ENCODE peak calls at places on chromosomes 4 and X, in six cellular contexts. One of them, this sample, is unnamed.

GRCh38 chr4:8376361-8377102 is 64.0 kb downstream of the ACOX3 start:
- DNase-seq in NCI-H446 treated with DMSO at 0.1 percent for 48 hours: no peak
- DNase-seq in NCI-H1105: no peak
- DNase-seq in stimulated activated CD4-positive, alpha-beta T cell treated with anti-CD3 and anti-CD28 coated beads, TNF-alpha, amount 100 ng/mL, for 1 hour: no peak
- DNase-seq in islet precursor cell: no peak
- DNase-seq in NAMALWA: no peak
- DNase-seq in this sample: no peak

GRCh38 chr4:72945719-72946336 is 123.7 kb downstream of the COX18 start:
- DNase-seq in NCI-H446 treated with DMSO at 0.1 percent for 48 hours: no peak
- DNase-seq in NCI-H1105: no peak
- DNase-seq in stimulated activated CD4-positive, alpha-beta T cell treated with anti-CD3 and anti-CD28 coated beads, TNF-alpha, amount 100 ng/mL, for 1 hour: no peak
- DNase-seq in islet precursor cell: peak
- DNase-seq in NAMALWA: no peak
- DNase-seq in this sample: no peak

GRCh38 chrX:17549005-17549685 is 174.1 kb downstream of the NHS start:
- DNase-seq in NCI-H446 treated with DMSO at 0.1 percent for 48 hours: no peak
- DNase-seq in NCI-H1105: no peak
- DNase-seq in stimulated activated CD4-positive, alpha-beta T cell treated with anti-CD3 and anti-CD28 coated beads, TNF-alpha, amount 100 ng/mL, for 1 hour: no peak
- DNase-seq in islet precursor cell: peak
- DNase-seq in NAMALWA: no peak
- DNase-seq in this sample: no peak

GRCh38 chrX:45771560-45772340 is 571.1 kb upstream of the DIPK2B start:
- DNase-seq in NCI-H446 treated with DMSO at 0.1 percent for 48 hours: no peak
- DNase-seq in NCI-H1105: no peak
- DNase-seq in stimulated activated CD4-positive, alpha-beta T cell treated with anti-CD3 and anti-CD28 coated beads, TNF-alpha, amount 100 ng/mL, for 1 hour: no peak
- DNase-seq in islet precursor cell: no peak
- DNase-seq in NAMALWA: no peak
- DNase-seq in this sample: no peak

GRCh38 chr4:2714071-2714770 is 41.9 kb downstream of the TNIP2 start:
- DNase-seq in NCI-H446 treated with DMSO at 0.1 percent for 48 hours: no peak
- DNase-seq in NCI-H1105: no peak
- DNase-seq in stimulated activated CD4-positive, alpha-beta T cell treated with anti-CD3 and anti-CD28 coated beads, TNF-alpha, amount 100 ng/mL, for 1 hour: no peak
- DNase-seq in islet precursor cell: no peak
- DNase-seq in NAMALWA: no peak
- DNase-seq in this sample: peak

GRCh38 chr4:173370130-173370476 is 651 bp upstream of the SAP30 start:
- DNase-seq in NCI-H446 treated with DMSO at 0.1 percent for 48 hours: no peak
- DNase-seq in NCI-H1105: no peak
- DNase-seq in stimulated activated CD4-positive, alpha-beta T cell treated with anti-CD3 and anti-CD28 coated beads, TNF-alpha, amount 100 ng/mL, for 1 hour: no peak
- DNase-seq in islet precursor cell: no peak
- DNase-seq in NAMALWA: no peak
- DNase-seq in this sample: peak

GRCh38 chrX:150680974-150681373 is 12.2 kb upstream of the MTMR1 start:
- DNase-seq in NCI-H446 treated with DMSO at 0.1 percent for 48 hours: no peak
- DNase-seq in NCI-H1105: peak
- DNase-seq in stimulated activated CD4-positive, alpha-beta T cell treated with anti-CD3 and anti-CD28 coated beads, TNF-alpha, amount 100 ng/mL, for 1 hour: no peak
- DNase-seq in islet precursor cell: no peak
- DNase-seq in NAMALWA: peak
- DNase-seq in this sample: no peak

GRCh38 chr4:173461170-173461569 is 62.3 kb upstream of the SCRG1 start:
- DNase-seq in NCI-H446 treated with DMSO at 0.1 percent for 48 hours: no peak
- DNase-seq in NCI-H1105: no peak
- DNase-seq in stimulated activated CD4-positive, alpha-beta T cell treated with anti-CD3 and anti-CD28 coated beads, TNF-alpha, amount 100 ng/mL, for 1 hour: no peak
- DNase-seq in islet precursor cell: peak
- DNase-seq in NAMALWA: no peak
- DNase-seq in this sample: no peak

GRCh38 chrX:21207080-21207479 is 167.1 kb upstream of the CNKSR2 start:
- DNase-seq in NCI-H446 treated with DMSO at 0.1 percent for 48 hours: no peak
- DNase-seq in NCI-H1105: no peak
- DNase-seq in stimulated activated CD4-positive, alpha-beta T cell treated with anti-CD3 and anti-CD28 coated beads, TNF-alpha, amount 100 ng/mL, for 1 hour: no peak
- DNase-seq in islet precursor cell: no peak
- DNase-seq in NAMALWA: no peak
- DNase-seq in this sample: no peak

GRCh38 chrX:44871114-44871645 is 1.8 kb upstream of the KDM6A start:
- DNase-seq in NCI-H446 treated with DMSO at 0.1 percent for 48 hours: no peak
- DNase-seq in NCI-H1105: no peak
- DNase-seq in stimulated activated CD4-positive, alpha-beta T cell treated with anti-CD3 and anti-CD28 coated beads, TNF-alpha, amount 100 ng/mL, for 1 hour: no peak
- DNase-seq in islet precursor cell: peak
- DNase-seq in NAMALWA: no peak
- DNase-seq in this sample: no peak

GRCh38 chrX:110089656-110090404 is 86.9 kb downstream of the TMEM164 start:
- DNase-seq in NCI-H446 treated with DMSO at 0.1 percent for 48 hours: no peak
- DNase-seq in NCI-H1105: no peak
- DNase-seq in stimulated activated CD4-positive, alpha-beta T cell treated with anti-CD3 and anti-CD28 coated beads, TNF-alpha, amount 100 ng/mL, for 1 hour: no peak
- DNase-seq in islet precursor cell: no peak
- DNase-seq in NAMALWA: no peak
- DNase-seq in this sample: no peak

GRCh38 chr4:80226091-80226490 is 28.8 kb downstream of the PRDM8 start:
- DNase-seq in NCI-H446 treated with DMSO at 0.1 percent for 48 hours: no peak
- DNase-seq in NCI-H1105: no peak
- DNase-seq in stimulated activated CD4-positive, alpha-beta T cell treated with anti-CD3 and anti-CD28 coated beads, TNF-alpha, amount 100 ng/mL, for 1 hour: no peak
- DNase-seq in islet precursor cell: no peak
- DNase-seq in NAMALWA: no peak
- DNase-seq in this sample: no peak

GRCh38 chrX:104195013-104195412 is 28.8 kb downstream of the FAM199X start:
- DNase-seq in NCI-H446 treated with DMSO at 0.1 percent for 48 hours: no peak
- DNase-seq in NCI-H1105: no peak
- DNase-seq in stimulated activated CD4-positive, alpha-beta T cell treated with anti-CD3 and anti-CD28 coated beads, TNF-alpha, amount 100 ng/mL, for 1 hour: no peak
- DNase-seq in islet precursor cell: no peak
- DNase-seq in NAMALWA: no peak
- DNase-seq in this sample: no peak

GRCh38 chr4:82017680-82018079 is 356.1 kb downstream of the HNRNPD start:
- DNase-seq in NCI-H446 treated with DMSO at 0.1 percent for 48 hours: no peak
- DNase-seq in NCI-H1105: no peak
- DNase-seq in stimulated activated CD4-positive, alpha-beta T cell treated with anti-CD3 and anti-CD28 coated beads, TNF-alpha, amount 100 ng/mL, for 1 hour: no peak
- DNase-seq in islet precursor cell: no peak
- DNase-seq in NAMALWA: peak
- DNase-seq in this sample: no peak

GRCh38 chr4:71293705-71294104 is 45.1 kb upstream of the SLC4A4 start:
- DNase-seq in NCI-H446 treated with DMSO at 0.1 percent for 48 hours: no peak
- DNase-seq in NCI-H1105: no peak
- DNase-seq in stimulated activated CD4-positive, alpha-beta T cell treated with anti-CD3 and anti-CD28 coated beads, TNF-alpha, amount 100 ng/mL, for 1 hour: no peak
- DNase-seq in islet precursor cell: no peak
- DNase-seq in NAMALWA: no peak
- DNase-seq in this sample: no peak

GRCh38 chr4:161538941-161539340 is 624.9 kb downstream of the FSTL5 start:
- DNase-seq in NCI-H446 treated with DMSO at 0.1 percent for 48 hours: no peak
- DNase-seq in NCI-H1105: no peak
- DNase-seq in stimulated activated CD4-positive, alpha-beta T cell treated with anti-CD3 and anti-CD28 coated beads, TNF-alpha, amount 100 ng/mL, for 1 hour: no peak
- DNase-seq in islet precursor cell: no peak
- DNase-seq in NAMALWA: no peak
- DNase-seq in this sample: no peak

GRCh38 chr4:55008166-55009056 is 117.0 kb downstream of the KDR start:
- DNase-seq in NCI-H446 treated with DMSO at 0.1 percent for 48 hours: no peak
- DNase-seq in NCI-H1105: no peak
- DNase-seq in stimulated activated CD4-positive, alpha-beta T cell treated with anti-CD3 and anti-CD28 coated beads, TNF-alpha, amount 100 ng/mL, for 1 hour: no peak
- DNase-seq in islet precursor cell: no peak
- DNase-seq in NAMALWA: peak
- DNase-seq in this sample: no peak

GRCh38 chr4:135120190-135120589 is 918.6 kb upstream of the PABPC4L start:
- DNase-seq in NCI-H446 treated with DMSO at 0.1 percent for 48 hours: no peak
- DNase-seq in NCI-H1105: peak
- DNase-seq in stimulated activated CD4-positive, alpha-beta T cell treated with anti-CD3 and anti-CD28 coated beads, TNF-alpha, amount 100 ng/mL, for 1 hour: no peak
- DNase-seq in islet precursor cell: no peak
- DNase-seq in NAMALWA: no peak
- DNase-seq in this sample: no peak

GRCh38 chr4:137994858-137995257 is 247.3 kb downstream of the SLC7A11 start:
- DNase-seq in NCI-H446 treated with DMSO at 0.1 percent for 48 hours: no peak
- DNase-seq in NCI-H1105: no peak
- DNase-seq in stimulated activated CD4-positive, alpha-beta T cell treated with anti-CD3 and anti-CD28 coated beads, TNF-alpha, amount 100 ng/mL, for 1 hour: no peak
- DNase-seq in islet precursor cell: no peak
- DNase-seq in NAMALWA: no peak
- DNase-seq in this sample: no peak

GRCh38 chr4:867526-868250 is 41.8 kb upstream of the CPLX1 start:
- DNase-seq in NCI-H446 treated with DMSO at 0.1 percent for 48 hours: no peak
- DNase-seq in NCI-H1105: no peak
- DNase-seq in stimulated activated CD4-positive, alpha-beta T cell treated with anti-CD3 and anti-CD28 coated beads, TNF-alpha, amount 100 ng/mL, for 1 hour: no peak
- DNase-seq in islet precursor cell: no peak
- DNase-seq in NAMALWA: no peak
- DNase-seq in this sample: no peak

GRCh38 chr4:8218371-8219050 is 19.4 kb downstream of the SH3TC1 start:
- DNase-seq in NCI-H446 treated with DMSO at 0.1 percent for 48 hours: no peak
- DNase-seq in NCI-H1105: peak
- DNase-seq in stimulated activated CD4-positive, alpha-beta T cell treated with anti-CD3 and anti-CD28 coated beads, TNF-alpha, amount 100 ng/mL, for 1 hour: no peak
- DNase-seq in islet precursor cell: no peak
- DNase-seq in NAMALWA: no peak
- DNase-seq in this sample: no peak

GRCh38 chr4:109729563-109730293 is at the start of gene PLA2G12A:
- DNase-seq in NCI-H446 treated with DMSO at 0.1 percent for 48 hours: peak
- DNase-seq in NCI-H1105: peak
- DNase-seq in stimulated activated CD4-positive, alpha-beta T cell treated with anti-CD3 and anti-CD28 coated beads, TNF-alpha, amount 100 ng/mL, for 1 hour: peak
- DNase-seq in islet precursor cell: peak
- DNase-seq in NAMALWA: peak
- DNase-seq in this sample: peak

GRCh38 chr4:113024373-113024772 is 25.1 kb upstream of the ANK2 start:
- DNase-seq in NCI-H446 treated with DMSO at 0.1 percent for 48 hours: no peak
- DNase-seq in NCI-H1105: no peak
- DNase-seq in stimulated activated CD4-positive, alpha-beta T cell treated with anti-CD3 and anti-CD28 coated beads, TNF-alpha, amount 100 ng/mL, for 1 hour: no peak
- DNase-seq in islet precursor cell: no peak
- DNase-seq in NAMALWA: no peak
- DNase-seq in this sample: no peak

GRCh38 chr4:1115528-1116293 is 2.3 kb upstream of the RNF212 start:
- DNase-seq in NCI-H446 treated with DMSO at 0.1 percent for 48 hours: no peak
- DNase-seq in NCI-H1105: no peak
- DNase-seq in stimulated activated CD4-positive, alpha-beta T cell treated with anti-CD3 and anti-CD28 coated beads, TNF-alpha, amount 100 ng/mL, for 1 hour: no peak
- DNase-seq in islet precursor cell: no peak
- DNase-seq in NAMALWA: no peak
- DNase-seq in this sample: no peak

GRCh38 chr4:124953059-124953850 is 240.7 kb upstream of the ANKRD50 start:
- DNase-seq in NCI-H446 treated with DMSO at 0.1 percent for 48 hours: no peak
- DNase-seq in NCI-H1105: no peak
- DNase-seq in stimulated activated CD4-positive, alpha-beta T cell treated with anti-CD3 and anti-CD28 coated beads, TNF-alpha, amount 100 ng/mL, for 1 hour: no peak
- DNase-seq in islet precursor cell: no peak
- DNase-seq in NAMALWA: no peak
- DNase-seq in this sample: no peak

GRCh38 chrX:125651426-125651825 is 331.8 kb downstream of the TEX13C start:
- DNase-seq in NCI-H446 treated with DMSO at 0.1 percent for 48 hours: no peak
- DNase-seq in NCI-H1105: no peak
- DNase-seq in stimulated activated CD4-positive, alpha-beta T cell treated with anti-CD3 and anti-CD28 coated beads, TNF-alpha, amount 100 ng/mL, for 1 hour: no peak
- DNase-seq in islet precursor cell: no peak
- DNase-seq in NAMALWA: no peak
- DNase-seq in this sample: no peak